ENCODE peak calls at places on chromosomes 13 and 19, in nine cellular contexts. R is mesendoderm, I is PC-3, F is neuronal stem cell, O is GM23248, L is adipocyte, U is HCT116, E is IMR-90, D is H9. K is an unnamed sample. For H3K4me1, the result is how much of the 10 kb centered on the place peaks cover.

GRCh38 chr19:33240181-33240771 is 14.6 kb upstream of the SLC7A10 start:
- DNase-seq in R (no peak), I (no peak), F (no peak), O (no peak), L (no peak), U (no peak), E (no peak), D (no peak), K (peak)

GRCh38 chr13:106472621-106473020 is 62.8 kb downstream of the EFNB2 start:
- DNase-seq in R (peak), I (no peak), F (no peak), O (no peak), L (no peak), U (no peak), E (no peak), D (no peak), K (no peak)

GRCh38 chr19:17104679-17105078 is 29.1 kb downstream of the MYO9B start:
- DNase-seq in R (no peak), I (no peak), F (no peak), O (no peak), L (no peak), U (no peak), E (no peak), D (no peak), K (no peak)

GRCh38 chr13:34459856-34460255 is 482.2 kb upstream of the NBEA start:
- DNase-seq in R (no peak), I (no peak), F (no peak), O (no peak), L (peak), U (no peak), E (no peak), D (no peak), K (no peak)

GRCh38 chr19:43672061-43672679 is 2.2 kb upstream of the PLAUR start:
- DNase-seq in R (peak), I (no peak), F (no peak), O (peak), L (no peak), U (no peak), E (no peak), D (no peak), K (no peak)

GRCh38 chr19:48913114-48913513 is 13.0 kb downstream of the NUCB1 start:
- DNase-seq in R (peak), I (peak), F (no peak), O (peak), L (no peak), U (no peak), E (no peak), D (no peak), K (no peak)

GRCh38 chr13:109156181-109156935 is 526.9 kb downstream of the MYO16 start:
- DNase-seq in R (peak), I (peak), F (no peak), O (peak), L (peak), U (no peak), E (peak), D (no peak), K (no peak)

GRCh38 chr19:35313614-35314013 is 15.4 kb upstream of the CD22 start:
- DNase-seq in R (no peak), I (peak), F (no peak), O (peak), L (no peak), U (no peak), E (no peak), D (no peak), K (no peak)

GRCh38 chr19:49932041-49932451 is 2.7 kb upstream of the NUP62 start:
- DNase-seq in R (no peak), I (peak), F (no peak), O (no peak), L (no peak), U (no peak), E (no peak), D (no peak), K (no peak)

GRCh38 chr19:29672933-29673336 is 7.7 kb downstream of the PLEKHF1 start:
- DNase-seq in R (no peak), I (no peak), F (no peak), O (no peak), L (no peak), U (no peak), E (no peak), D (no peak), K (peak)

GRCh38 chr13:72839831-72840426 is 58.0 kb downstream of the PIBF1 start:
- DNase-seq in R (peak), I (peak), F (peak), O (peak), L (peak), U (peak), E (peak), D (peak), K (no peak)

GRCh38 chr19:56111601-56112312 is 9.3 kb downstream of the ZNF787 start:
- DNase-seq in R (no peak), I (no peak), F (no peak), O (no peak), L (no peak), U (no peak), E (no peak), D (no peak), K (no peak)

GRCh38 chr19:37954421-37954874 is 47.4 kb downstream of the SIPA1L3 start:
- DNase-seq in R (peak), I (no peak), F (no peak), O (no peak), L (no peak), U (no peak), E (no peak), D (no peak), K (no peak)

GRCh38 chr13:112885782-112886268 is 83.2 kb upstream of the MCF2L start:
- DNase-seq in R (peak), I (peak), F (peak), O (peak), L (peak), U (peak), E (peak), D (peak), K (peak)

GRCh38 chr13:41458187-41458938 is 1.0 kb downstream of the RGCC start:
- DNase-seq in R (peak), I (peak), F (no peak), O (peak), L (peak), U (no peak), E (peak), D (peak), K (peak)

GRCh38 chr19:38989066-38989605 is 13.6 kb upstream of the FBXO17 start:
- DNase-seq in R (peak), I (peak), F (peak), O (peak), L (peak), U (no peak), E (no peak), D (peak), K (peak)

GRCh38 chr19:40713939-40714338 is 2.7 kb downstream of the COQ8B start:
- DNase-seq in R (no peak), I (no peak), F (no peak), O (no peak), L (no peak), U (no peak), E (no peak), D (no peak), K (no peak)

GRCh38 chr13:33743438-33744368 is 74.2 kb upstream of the RFC3 start:
- DNase-seq in R (peak), I (no peak), F (no peak), O (no peak), L (no peak), U (no peak), E (no peak), D (no peak), K (no peak)

GRCh38 chr19:41882568-41883462 is at the start of gene ARHGEF1:
- DNase-seq in R (no peak), I (peak), F (no peak), O (peak), L (peak), U (no peak), E (no peak), D (no peak), K (peak)

GRCh38 chr13:111384441-111385181 is 64.2 kb downstream of the TEX29 start:
- DNase-seq in R (no peak), I (no peak), F (no peak), O (no peak), L (no peak), U (no peak), E (no peak), D (peak), K (no peak)

GRCh38 chr19:35901854-35902661 is at the start of gene HCST:
- DNase-seq in R (no peak), I (peak), F (no peak), O (peak), L (peak), U (no peak), E (peak), D (no peak), K (no peak)

GRCh38 chr19:2122251-2122650 is 25.5 kb downstream of the IZUMO4 start:
- DNase-seq in R (no peak), I (no peak), F (no peak), O (no peak), L (no peak), U (no peak), E (no peak), D (no peak), K (no peak)

GRCh38 chr13:28415994-28416411 is 78.9 kb downstream of the FLT1 start:
- DNase-seq in R (no peak), I (peak), F (no peak), O (no peak), L (no peak), U (peak), E (no peak), D (no peak), K (no peak)

GRCh38 chr13:47564041-47564440 is 437.0 kb downstream of the SUCLA2 start:
- DNase-seq in R (peak), I (no peak), F (peak), O (no peak), L (no peak), U (no peak), E (no peak), D (peak), K (no peak)

GRCh38 chr19:4350111-4350510 is 6.7 kb downstream of the MPND start:
- DNase-seq in R (no peak), I (no peak), F (no peak), O (no peak), L (no peak), U (no peak), E (no peak), D (no peak), K (no peak)

GRCh38 chr19:32224371-32225244 is 120.8 kb upstream of the ZNF507 start:
- DNase-seq in R (peak), I (peak), F (peak), O (peak), L (peak), U (no peak), E (peak), D (peak), K (peak)

GRCh38 chr19:33054623-33055022 is 10.1 kb downstream of the RHPN2 start:
- DNase-seq in R (no peak), I (peak), F (no peak), O (no peak), L (no peak), U (peak), E (no peak), D (no peak), K (peak)

GRCh38 chr19:58559275-58560006 is 1.0 kb upstream of the UBE2M start:
- DNase-seq in R (peak), I (peak), F (peak), O (peak), L (peak), U (peak), E (peak), D (peak), K (peak)

GRCh38 chr19:43576479-43576878 is 878 bp downstream of the PINLYP start:
- DNase-seq in R (no peak), I (no peak), F (no peak), O (no peak), L (no peak), U (no peak), E (no peak), D (no peak), K (no peak)

GRCh38 chr13:80529734-80530133 is 188.8 kb upstream of the SPRY2 start:
- DNase-seq in R (no peak), I (peak), F (no peak), O (no peak), L (no peak), U (no peak), E (no peak), D (no peak), K (no peak)

GRCh38 chr13:27264181-27264580 is 6.4 kb upstream of the RASL11A start:
- DNase-seq in R (no peak), I (no peak), F (no peak), O (peak), L (peak), U (no peak), E (peak), D (no peak), K (no peak)

GRCh38 chr13:105979586-105979985 is 555.9 kb downstream of the EFNB2 start:
- DNase-seq in R (peak), I (peak), F (peak), O (no peak), L (no peak), U (no peak), E (no peak), D (no peak), K (no peak)

GRCh38 chr19:18674616-18675015 is 8.9 kb upstream of the CRTC1 start:
- DNase-seq in R (no peak), I (peak), F (no peak), O (no peak), L (no peak), U (no peak), E (peak), D (no peak), K (no peak)
- H3K4me1 ChIP-seq in R (under half), I (under half), F (under half), O (under half), L (under half), U (under half), E (under half), D (under half), K (under half)

DNA sequence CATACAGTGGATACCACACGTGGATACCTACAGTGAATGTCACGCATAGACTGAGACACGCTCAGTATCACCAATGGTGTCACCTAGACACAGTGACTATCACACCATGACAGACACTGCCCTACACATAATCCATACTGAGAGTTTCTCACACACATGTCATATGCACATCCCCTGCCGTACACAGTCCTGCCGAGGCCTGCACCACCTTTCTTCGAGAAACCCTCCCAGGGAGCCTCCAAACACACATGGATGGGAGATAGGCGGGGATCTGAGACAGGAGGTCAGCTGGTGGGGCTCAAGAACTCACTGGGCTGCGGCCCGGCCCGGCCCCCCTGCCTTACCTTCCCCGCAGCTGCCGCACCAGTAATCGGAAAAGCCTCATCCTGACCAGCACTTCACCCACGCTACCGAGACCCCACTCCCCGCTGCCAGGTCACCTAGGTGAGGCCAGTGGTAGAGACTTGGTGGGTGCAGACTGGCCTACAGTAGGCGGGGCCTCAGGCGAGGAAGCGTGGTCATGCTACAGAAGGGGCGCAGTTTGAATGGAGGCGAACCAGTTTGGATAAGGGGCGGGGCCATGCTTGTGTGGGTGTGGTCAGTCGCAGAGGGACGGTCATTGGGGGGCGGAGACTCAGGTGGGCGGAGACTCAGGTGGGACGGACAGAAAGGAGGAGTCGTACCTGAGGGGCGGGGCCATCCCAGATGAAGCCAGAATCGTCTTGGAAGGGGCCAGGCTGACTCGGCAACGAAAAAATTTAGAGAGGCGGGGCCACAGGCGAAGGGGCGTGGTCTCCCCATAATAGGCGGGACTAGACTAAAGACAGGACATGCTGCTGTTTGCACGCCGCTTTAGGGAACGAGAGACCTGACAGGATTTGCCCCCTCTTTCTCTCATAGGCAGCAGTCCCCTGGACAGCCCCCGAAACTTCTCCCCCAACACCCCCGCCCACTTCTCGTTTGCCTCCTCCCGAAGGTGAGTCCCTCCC is 2.1 kb downstream of the MAST1 start:
- DNase-seq in R (peak), I (peak), F (peak), O (peak), L (peak), U (peak), E (peak), D (peak), K (peak)
- H3K9ac ChIP-seq in R (peak), I (no peak), F (peak), O (no peak), L (no peak), U (peak), E (no peak), D (no peak), K (no peak)

GRCh38 chr19:6222884-6223283 is 56.9 kb downstream of the MLLT1 start:
- DNase-seq in R (no peak), I (no peak), F (no peak), O (peak), L (no peak), U (no peak), E (no peak), D (no peak), K (no peak)
- H3K4me1 ChIP-seq in R (under half), I (under half), F (under half), O (under half), L (under half), U (under half), E (under half), D (under half), K (under half)

GRCh38 chr13:95716231-95716630 is 39.3 kb downstream of the DNAJC3 start:
- DNase-seq in R (no peak), I (no peak), F (no peak), O (no peak), L (no peak), U (no peak), E (no peak), D (peak), K (peak)

GRCh38 chr13:95710313-95710712 is 33.4 kb downstream of the DNAJC3 start:
- DNase-seq in R (no peak), I (peak), F (no peak), O (peak), L (peak), U (no peak), E (peak), D (no peak), K (no peak)

GRCh38 chr13:95713651-95714050 is 36.7 kb downstream of the DNAJC3 start:
- DNase-seq in R (no peak), I (peak), F (no peak), O (peak), L (no peak), U (no peak), E (peak), D (no peak), K (no peak)

GRCh38 chr13:95709101-95709500 is 32.2 kb downstream of the DNAJC3 start:
- DNase-seq in R (no peak), I (no peak), F (no peak), O (no peak), L (peak), U (no peak), E (no peak), D (no peak), K (no peak)

DNA sequence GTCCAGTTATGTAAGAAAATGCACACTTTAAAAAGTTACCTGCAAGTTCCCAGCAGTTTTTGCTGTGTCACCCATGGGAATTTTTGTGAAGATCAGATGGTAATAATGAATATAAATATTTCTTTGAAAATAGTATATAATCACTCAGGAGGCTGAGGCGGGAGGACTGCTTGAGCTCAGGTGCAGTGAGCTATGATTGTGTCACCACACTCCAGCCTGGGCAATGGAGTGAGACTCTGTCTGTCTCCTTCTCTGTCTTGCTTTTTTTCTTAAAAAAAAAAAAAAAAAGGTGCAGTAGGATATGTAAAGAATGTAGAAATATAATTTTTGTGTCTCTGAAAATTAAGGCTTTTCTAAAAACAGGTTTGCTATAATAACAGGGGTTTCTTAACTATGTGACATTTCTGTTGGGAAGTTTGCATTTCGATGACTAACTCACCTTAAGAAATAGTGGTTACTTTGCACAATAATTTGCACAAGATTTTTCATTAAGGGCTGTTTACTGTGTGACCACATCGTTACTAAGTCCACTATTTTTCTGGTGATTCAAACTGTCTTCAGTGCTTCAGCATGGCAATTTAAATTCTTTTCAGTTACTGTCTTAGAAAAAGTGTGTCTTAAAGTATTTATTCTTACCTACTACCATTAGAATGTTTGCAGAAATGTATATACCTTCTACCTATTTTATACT is 37.3 kb downstream of the DNAJC3 start:
- DNase-seq in R (no peak), I (peak), F (no peak), O (peak), L (peak), U (no peak), E (peak), D (no peak), K (no peak)
- H3K9ac ChIP-seq in R (no peak), I (peak), F (no peak), O (peak), L (no peak), U (no peak), E (no peak), D (no peak), K (no peak)

DNA sequence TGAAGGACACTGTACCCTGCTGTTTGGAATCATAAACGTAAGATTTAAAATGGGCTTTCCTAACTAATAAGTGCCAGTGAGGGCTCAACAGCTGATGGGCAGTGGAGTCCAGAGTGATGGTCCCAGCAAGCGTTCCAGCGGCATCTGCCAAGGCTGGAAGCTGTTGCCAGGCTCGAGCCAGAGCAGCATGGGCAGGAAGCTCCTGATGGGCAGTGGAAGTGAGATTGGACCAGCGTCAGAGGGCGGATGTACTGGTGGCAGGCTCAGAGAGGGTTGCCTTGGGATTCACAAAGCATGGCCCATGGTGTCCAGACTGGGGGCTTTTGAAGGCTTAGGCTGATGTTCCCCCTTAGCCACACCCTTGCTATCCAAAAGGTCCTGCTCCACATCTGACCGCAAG is 30.2 kb downstream of the COL4A2 start:
- DNase-seq in R (no peak), I (no peak), F (no peak), O (no peak), L (no peak), U (no peak), E (no peak), D (no peak), K (no peak)
- H3K4me1 ChIP-seq in R (under half), I (under half), F (under half), O (under half), L (under half), U (under half), E (half or more), D (under half), K (under half)

GRCh38 chr19:7486923-7487322 is 1.9 kb downstream of the PEX11G start:
- DNase-seq in R (no peak), I (no peak), F (no peak), O (no peak), L (no peak), U (no peak), E (no peak), D (no peak), K (no peak)
- H3K9ac ChIP-seq in R (no peak), I (no peak), F (no peak), O (no peak), L (no peak), U (no peak), E (no peak), D (no peak), K (no peak)